ENCODE peak calls at places on chromosomes 12 and 14, in five cellular contexts. Z is SJSA1; M is AG04450; B is cardiac muscle cell; A is effector memory CD4-positive, alpha-beta T cell. P is an unnamed sample.

GRCh38 chr14:83779266-83779665 is 1750.7 kb upstream of the FLRT2 start:
- DNase-seq in Z (no peak), M (peak), B (peak), A (no peak), P (no peak)

GRCh38 chr12:122841544-122842321 is 6.5 kb downstream of the HIP1R start:
- DNase-seq in Z (peak), M (no peak), B (no peak), A (no peak), P (peak)

GRCh38 chr14:102138935-102139247 is 806 bp upstream of the WDR20 start:
- DNase-seq in Z (no peak), M (no peak), B (peak), A (no peak), P (no peak)

GRCh38 chr12:77179515-77179914 is 114.1 kb upstream of the E2F7 start:
- DNase-seq in Z (no peak), M (no peak), B (no peak), A (no peak), P (no peak)

GRCh38 chr14:37047996-37048395 is 124.4 kb downstream of the SLC25A21 start:
- DNase-seq in Z (no peak), M (no peak), B (no peak), A (no peak), P (no peak)

GRCh38 chr14:65038966-65039365 is 52.3 kb downstream of the FNTB start:
- DNase-seq in Z (no peak), M (no peak), B (no peak), A (no peak), P (no peak)

GRCh38 chr12:45557020-45557419 is 172.5 kb upstream of the ARID2 start:
- DNase-seq in Z (no peak), M (no peak), B (no peak), A (no peak), P (no peak)

GRCh38 chr12:52608826-52609630 is 7.8 kb upstream of the KRT72 start:
- DNase-seq in Z (peak), M (no peak), B (no peak), A (no peak), P (no peak)

GRCh38 chr12:76457010-76457409 is 102.6 kb downstream of the OSBPL8 start:
- DNase-seq in Z (no peak), M (no peak), B (no peak), A (no peak), P (no peak)

DNA sequence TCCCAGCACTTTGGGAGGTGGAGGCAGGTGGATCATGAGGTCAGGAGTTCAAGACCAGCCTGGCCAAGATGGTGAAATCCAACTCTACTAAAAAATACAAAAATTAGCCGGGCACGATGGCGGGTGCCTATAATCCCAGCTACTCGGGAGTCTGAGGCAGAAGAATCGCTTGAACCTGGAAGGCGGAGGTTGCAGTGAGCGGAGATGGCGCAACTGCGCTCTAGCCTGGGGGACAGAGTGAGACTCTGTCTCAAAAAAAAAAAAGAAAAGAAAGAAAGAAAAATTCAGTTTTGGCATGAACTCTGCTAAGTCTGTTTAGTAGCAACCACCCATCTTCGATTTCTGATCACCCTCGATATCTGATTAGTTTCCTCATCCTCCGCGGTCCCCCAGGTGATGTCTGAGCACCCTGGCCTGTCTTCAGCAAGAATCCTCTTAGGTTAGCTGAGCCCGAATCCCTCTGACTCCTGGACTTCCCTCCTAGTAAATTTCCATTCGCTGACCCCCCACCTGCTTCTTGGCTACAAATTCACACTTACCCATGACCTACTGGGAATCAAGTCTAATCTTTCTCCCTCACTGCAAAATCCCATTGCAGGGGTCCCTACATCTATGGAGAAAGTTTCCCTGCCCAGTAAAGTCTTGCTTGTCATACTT is 879 bp upstream of the HSPB8 start:
- DNase-seq in Z (no peak), M (no peak), B (no peak), A (no peak), P (no peak)
- H3K27ac ChIP-seq in Z (no peak), M (peak), B (peak), A (no peak), P (peak)

GRCh38 chr12:54039417-54040147 is 6.7 kb downstream of the HOXC5 start:
- DNase-seq in Z (no peak), M (no peak), B (no peak), A (no peak), P (no peak)
- H3K27ac ChIP-seq in Z (no peak), M (no peak), B (no peak), A (no peak), P (peak)

GRCh38 chr12:65528127-65528526 is 249.6 kb downstream of the MSRB3 start:
- DNase-seq in Z (no peak), M (no peak), B (no peak), A (no peak), P (no peak)

GRCh38 chr12:65532162-65532561 is 253.7 kb downstream of the MSRB3 start:
- DNase-seq in Z (no peak), M (no peak), B (no peak), A (no peak), P (no peak)

GRCh38 chr12:65532744-65533143 is 254.3 kb downstream of the MSRB3 start:
- DNase-seq in Z (peak), M (no peak), B (peak), A (no peak), P (no peak)

GRCh38 chr12:65533177-65533883 is 254.8 kb downstream of the MSRB3 start:
- DNase-seq in Z (no peak), M (no peak), B (peak), A (no peak), P (no peak)

DNA sequence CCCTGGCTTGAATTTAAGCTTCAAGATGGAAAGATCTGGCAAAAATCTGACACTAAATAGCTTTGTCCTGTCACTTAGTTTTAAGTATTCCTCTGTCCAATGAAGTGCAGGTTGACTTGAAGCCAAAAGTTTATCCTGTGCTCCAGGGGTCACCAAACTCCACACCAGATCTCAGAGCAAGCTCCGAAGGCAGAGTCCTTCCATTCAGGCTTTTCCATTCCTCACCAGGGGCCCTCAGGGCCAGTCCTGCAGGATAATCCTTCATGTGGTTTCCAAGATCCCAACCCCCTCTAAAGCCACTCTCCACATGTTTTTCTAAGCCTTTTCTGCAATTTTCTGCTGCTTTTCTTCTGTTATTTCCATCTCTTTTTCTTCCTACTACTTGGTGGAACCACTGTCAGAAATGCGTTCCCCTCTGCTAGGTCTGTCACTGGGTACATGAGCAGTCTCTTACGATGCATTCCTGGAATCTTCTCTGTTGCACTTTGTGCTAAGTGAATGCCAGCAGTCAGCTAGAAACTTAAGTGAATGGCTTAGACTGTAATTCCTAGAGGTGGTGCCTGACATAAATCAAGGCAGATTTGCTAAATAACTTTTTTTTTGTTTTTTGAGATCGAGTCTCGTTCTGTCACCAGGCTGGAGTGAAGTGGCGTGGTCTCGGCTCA is 251.4 kb downstream of the MSRB3 start:
- DNase-seq in Z (no peak), M (no peak), B (no peak), A (no peak), P (no peak)
- H3K27ac ChIP-seq in Z (no peak), M (no peak), B (no peak), A (no peak), P (no peak)

GRCh38 chr14:22602853-22603252 is 4.8 kb downstream of the ABHD4 start:
- DNase-seq in Z (no peak), M (no peak), B (no peak), A (no peak), P (no peak)
- H3K27ac ChIP-seq in Z (no peak), M (peak), B (no peak), A (no peak), P (no peak)

GRCh38 chr14:61523751-61524150 is 171.6 kb upstream of the HIF1A start:
- DNase-seq in Z (no peak), M (no peak), B (no peak), A (no peak), P (no peak)
- H3K27ac ChIP-seq in Z (peak), M (no peak), B (no peak), A (no peak), P (peak)

GRCh38 chr14:45085004-45085403 is 1.1 kb downstream of the PRPF39 start:
- DNase-seq in Z (no peak), M (no peak), B (peak), A (no peak), P (no peak)

GRCh38 chr14:45083979-45084722 is at the start of gene PRPF39:
- DNase-seq in Z (peak), M (peak), B (peak), A (peak), P (peak)

GRCh38 chr14:45082420-45082819 is 1.5 kb upstream of the PRPF39 start:
- DNase-seq in Z (no peak), M (no peak), B (no peak), A (no peak), P (no peak)

DNA sequence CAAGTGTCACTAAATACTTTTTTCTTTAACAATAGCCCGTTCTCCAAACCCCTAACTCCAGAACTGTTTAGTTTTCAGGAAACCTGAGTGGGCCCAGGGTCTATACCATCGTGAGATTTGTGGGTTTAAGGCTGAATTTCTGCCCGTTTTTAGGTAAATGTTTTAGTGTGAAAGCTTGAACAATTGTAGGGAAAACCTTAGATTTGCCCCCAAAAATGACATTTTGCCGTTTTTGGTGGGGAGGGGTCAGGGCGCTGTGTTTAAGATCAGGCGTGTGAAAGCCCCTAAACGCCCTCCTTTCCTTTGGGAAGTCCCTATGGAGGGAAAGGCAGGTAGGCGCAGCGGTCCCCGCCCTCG is 316 bp upstream of the PRPF39 start:
- DNase-seq in Z (no peak), M (no peak), B (no peak), A (no peak), P (no peak)
- H3K27ac ChIP-seq in Z (no peak), M (no peak), B (no peak), A (peak), P (peak)

DNA sequence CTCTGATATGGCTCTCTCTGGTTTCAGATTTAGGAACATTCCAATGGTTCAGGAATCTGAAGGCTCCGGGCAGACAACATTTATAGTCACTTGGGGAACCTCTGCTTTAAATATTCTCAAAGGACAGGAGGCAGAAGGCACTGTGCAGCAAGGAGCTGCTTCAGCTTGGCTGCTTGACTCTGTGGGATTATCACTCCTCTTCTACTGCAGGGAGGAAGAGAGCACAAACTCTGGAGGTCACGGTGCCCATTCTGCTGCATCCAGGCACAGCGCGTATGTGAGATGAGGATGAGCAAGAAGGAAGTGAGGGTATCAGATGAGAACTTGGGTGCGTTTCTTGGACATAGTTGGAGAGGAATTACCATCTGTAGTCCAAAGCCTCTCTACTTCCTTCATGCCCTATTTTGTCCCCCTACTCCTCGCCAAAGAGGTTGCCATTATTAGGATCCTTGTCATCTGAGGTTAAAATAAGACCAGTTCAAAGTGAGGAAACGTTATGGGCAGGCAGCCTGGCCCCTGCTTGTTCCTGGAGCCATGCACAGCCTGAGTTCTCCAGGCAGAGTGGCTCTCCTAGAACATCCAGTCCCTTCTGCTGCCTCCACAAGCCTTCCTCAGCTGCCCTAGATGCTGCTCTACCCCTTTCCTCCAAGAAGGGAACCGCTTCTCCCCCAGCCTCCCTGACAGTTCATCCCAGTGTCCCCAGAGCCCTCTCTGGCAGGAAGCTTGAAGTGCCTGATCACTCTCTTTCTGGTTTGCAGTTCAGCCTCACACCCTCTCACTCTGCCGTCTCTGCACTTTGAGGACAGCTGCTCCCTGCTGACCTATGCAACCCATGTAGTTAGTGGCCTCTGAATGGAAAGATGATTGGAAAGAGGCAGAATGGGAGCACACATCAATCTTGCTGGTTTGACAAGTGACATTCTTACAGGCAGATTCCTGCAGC is 12.5 kb downstream of the FGF6 start:
- DNase-seq in Z (peak), M (no peak), B (no peak), A (no peak), P (no peak)
- H3K27ac ChIP-seq in Z (no peak), M (no peak), B (no peak), A (no peak), P (no peak)

DNA sequence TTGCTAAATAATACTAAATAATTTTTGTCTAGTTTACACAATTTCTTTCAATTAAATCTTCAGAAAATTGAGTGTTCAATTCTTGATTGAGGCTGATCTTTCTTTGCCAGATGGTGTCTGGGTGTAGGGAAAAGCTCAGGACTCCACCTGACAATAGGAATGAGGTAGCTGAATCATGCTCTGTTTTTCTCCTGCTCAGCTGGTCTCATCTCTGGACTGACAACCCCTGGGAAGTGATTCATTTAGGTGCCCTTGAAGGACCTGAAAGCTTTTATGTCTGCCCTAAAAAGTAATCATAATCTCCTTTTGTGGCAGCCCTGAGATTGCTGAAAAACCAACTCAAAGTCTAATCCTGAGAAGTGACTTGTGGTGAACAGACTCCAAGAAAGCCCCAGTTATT is 255.4 kb downstream of the ETNK1 start:
- DNase-seq in Z (no peak), M (no peak), B (no peak), A (no peak), P (no peak)
- H3K27ac ChIP-seq in Z (no peak), M (no peak), B (no peak), A (no peak), P (no peak)

GRCh38 chr14:95272057-95272456 is 47.7 kb downstream of the CLMN start:
- DNase-seq in Z (no peak), M (no peak), B (no peak), A (no peak), P (peak)

GRCh38 chr14:95267306-95267705 is 52.4 kb downstream of the CLMN start:
- DNase-seq in Z (no peak), M (no peak), B (no peak), A (no peak), P (no peak)

GRCh38 chr14:95268350-95268749 is 51.4 kb downstream of the CLMN start:
- DNase-seq in Z (no peak), M (no peak), B (no peak), A (no peak), P (peak)

GRCh38 chr14:95270203-95270602 is 49.5 kb downstream of the CLMN start:
- DNase-seq in Z (no peak), M (no peak), B (no peak), A (no peak), P (no peak)

GRCh38 chr14:95269493-95269892 is 50.2 kb downstream of the CLMN start:
- DNase-seq in Z (no peak), M (no peak), B (no peak), A (no peak), P (no peak)
- H3K27ac ChIP-seq in Z (no peak), M (no peak), B (no peak), A (no peak), P (peak)

GRCh38 chr12:1305063-1305434 is 289.3 kb downstream of the FBXL14 start:
- DNase-seq in Z (no peak), M (no peak), B (no peak), A (no peak), P (no peak)
- H3K27ac ChIP-seq in Z (no peak), M (no peak), B (no peak), A (no peak), P (no peak)